ENCODE peak calls at places on chromosome 20, in ten cellular contexts. I, K, V, R, F, P, A, T, U and C are unnamed samples.
A peak's percentile ranks its signal among the peaks of the same experiment; 100 is the strongest.

GRCh38 chr20:40953856-40954255 is 74.8 kb upstream of the TOP1 start:
- DNase-seq in K (no peak), U (no peak), T (no peak), R (no peak), I (no peak), F (no peak), V (no peak), A (no peak), P (no peak), C (peak; percentile 70)

GRCh38 chr20:62530643-62531032 is 54.8 kb upstream of the GATA5 start:
- DNase-seq in U (no peak), T (no peak), V (no peak), R (no peak), K (no peak), I (no peak), A (no peak), F (no peak), P (no peak), C (no peak)

GRCh38 chr20:38165089-38165965 is at the start of gene TGM2:
- DNase-seq in A (no peak), I (peak; percentile 16), V (peak; percentile 8), R (peak; percentile 91), K (peak; percentile 71), F (peak; percentile 25), T (peak; percentile 79), P (no peak), U (peak; percentile 3), C (peak; percentile 78)

GRCh38 chr20:40960521-40960956 is 68.1 kb upstream of the TOP1 start:
- DNase-seq in P (no peak), R (peak; percentile 40), U (no peak), F (no peak), T (no peak), V (no peak), K (no peak), A (no peak), I (no peak), C (peak; percentile 85)

GRCh38 chr20:44552950-44553908 is 29.1 kb upstream of the PKIG start:
- DNase-seq in V (no peak), K (peak; percentile 67), T (no peak), A (no peak), U (no peak), R (no peak), F (no peak), P (no peak), I (no peak), C (peak; percentile 82)

GRCh38 chr20:9204979-9205378 is 136.1 kb downstream of the PLCB4 start:
- DNase-seq in P (no peak), R (no peak), U (no peak), A (no peak), V (no peak), T (no peak), F (no peak), K (no peak), I (no peak), C (no peak)

GRCh38 chr20:63740501-63741353 is 1.2 kb downstream of the SLC2A4RG start:
- DNase-seq in U (no peak), K (peak; percentile 97), F (no peak), R (peak; percentile 93), A (peak; percentile 48), V (peak; percentile 21), T (peak; percentile 91), I (peak; percentile 50), P (no peak), C (peak; percentile 88)

GRCh38 chr20:1286267-1287036 is 20.4 kb downstream of the SNPH start:
- DNase-seq in T (no peak), F (no peak), K (no peak), V (peak; percentile 54), I (peak; percentile 33), R (no peak), A (no peak), U (no peak), P (no peak), C (no peak)

GRCh38 chr20:3640259-3640658 is 22.9 kb downstream of the GFRA4 start:
- DNase-seq in T (no peak), P (no peak), A (no peak), K (no peak), R (no peak), F (no peak), I (no peak), V (no peak), U (no peak), C (no peak)